ENCODE peak calls at places on chromosomes 2 and 18, in eight cellular contexts. R is mucosa of descending colon; X is tibial artery; G is spleen; P is CD8-positive, alpha-beta T cell; C is body of pancreas; A is cardiac muscle cell; L is IMR-90. W is an unnamed sample.

GRCh38 chr18:32167980-32168379 is 21.9 kb upstream of the MEP1B start:
- DNase-seq in R (no peak), X (no peak), G (no peak), P (no peak), C (no peak), A (no peak), L (no peak), W (no peak)

GRCh38 chr2:186422226-186422625 is 63.8 kb upstream of the ZC3H15 start:
- DNase-seq in R (no peak), X (peak; percentile 79), G (no peak), P (no peak), C (peak; percentile 14), A (peak; percentile 93), L (peak; percentile 96), W (peak; percentile 99)

GRCh38 chr2:72980535-72981217 is 63.4 kb downstream of the EMX1 start:
- DNase-seq in R (no peak), X (no peak), G (peak; percentile 47), P (no peak), C (no peak), A (peak; percentile 20), L (peak; percentile 58), W (no peak)

GRCh38 chr2:238493880-238494572 is 67.3 kb downstream of the ASB1 start:
- DNase-seq in R (no peak), X (no peak), G (peak; percentile 55), P (no peak), C (no peak), A (no peak), L (no peak), W (no peak)

GRCh38 chr2:212618636-212619035 is 80.0 kb upstream of the ERBB4 start:
- DNase-seq in R (no peak), X (no peak), G (no peak), P (no peak), C (no peak), A (no peak), L (peak; percentile 42), W (peak; percentile 34)

GRCh38 chr2:42243297-42243696 is 74.1 kb downstream of the EML4 start:
- DNase-seq in R (no peak), X (no peak), G (no peak), P (no peak), C (no peak), A (no peak), L (no peak), W (no peak)

GRCh38 chr2:51717318-51717717 is 685.4 kb upstream of the NRXN1 start:
- DNase-seq in R (no peak), X (no peak), G (no peak), P (no peak), C (no peak), A (peak; percentile 30), L (peak; percentile 97), W (peak; percentile 90)

GRCh38 chr18:8777846-8778245 is 72.5 kb downstream of the MTCL1 start:
- DNase-seq in R (no peak), X (no peak), G (no peak), P (no peak), C (no peak), A (no peak), L (no peak), W (no peak)

GRCh38 chr2:224875870-224876269 is 159.7 kb upstream of the CCDC195 start:
- DNase-seq in R (no peak), X (no peak), G (no peak), P (no peak), C (no peak), A (no peak), L (no peak), W (no peak)

GRCh38 chr2:116952254-116952653 is 862.2 kb upstream of the DDX18 start:
- DNase-seq in R (no peak), X (no peak), G (no peak), P (no peak), C (no peak), A (no peak), L (no peak), W (no peak)

GRCh38 chr2:180519276-180519675 is 461.1 kb upstream of the UBE2E3 start:
- DNase-seq in R (no peak), X (no peak), G (no peak), P (no peak), C (no peak), A (peak; percentile 34), L (peak; percentile 68), W (peak; percentile 84)

GRCh38 chr2:71299507-71299906 is 32.1 kb upstream of the ZNF638 start:
- DNase-seq in R (no peak), X (no peak), G (no peak), P (no peak), C (no peak), A (peak; percentile 62), L (peak; percentile 36), W (peak; percentile 51)

GRCh38 chr2:203951366-203951902 is 14.9 kb downstream of the ICOS start:
- DNase-seq in R (no peak), X (no peak), G (no peak), P (peak; percentile 16), C (no peak), A (no peak), L (no peak), W (no peak)

GRCh38 chr18:11997466-11997865 is 16.2 kb downstream of the IMPA2 start:
- DNase-seq in R (no peak), X (peak; percentile 37), G (peak; percentile 57), P (no peak), C (peak; percentile 23), A (no peak), L (no peak), W (no peak)

GRCh38 chr2:69495008-69495407 is 57.8 kb upstream of the NFU1 start:
- DNase-seq in R (no peak), X (no peak), G (no peak), P (no peak), C (no peak), A (peak; percentile 22), L (no peak), W (no peak)

GRCh38 chr2:69491864-69492263 is 54.6 kb upstream of the NFU1 start:
- DNase-seq in R (no peak), X (no peak), G (no peak), P (no peak), C (no peak), A (no peak), L (no peak), W (no peak)

GRCh38 chr2:69490486-69490885 is 53.3 kb upstream of the NFU1 start:
- DNase-seq in R (no peak), X (no peak), G (no peak), P (no peak), C (no peak), A (no peak), L (no peak), W (no peak)

GRCh38 chr2:69494126-69494525 is 56.9 kb upstream of the NFU1 start:
- DNase-seq in R (no peak), X (no peak), G (no peak), P (no peak), C (no peak), A (no peak), L (no peak), W (no peak)

DNA sequence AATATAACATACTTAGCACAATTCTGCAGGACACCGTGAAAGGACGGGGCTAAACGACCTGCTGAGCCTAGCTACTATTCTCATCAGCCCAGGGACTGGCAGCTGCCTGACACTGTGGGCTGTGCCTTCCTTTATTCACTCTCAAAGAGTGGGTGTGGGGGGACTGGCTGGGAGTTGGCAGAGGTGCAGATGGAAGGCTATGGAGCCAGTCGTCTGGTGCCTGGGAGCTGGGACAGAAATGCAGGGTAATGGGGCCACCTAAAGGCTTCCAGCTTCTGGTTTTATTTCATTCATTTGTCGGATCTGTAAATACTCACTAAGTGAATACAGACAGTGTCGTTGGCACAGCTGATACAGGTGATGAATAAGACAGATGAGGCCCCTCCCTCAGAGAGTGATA is 56.0 kb upstream of the NFU1 start:
- DNase-seq in R (no peak), X (no peak), G (no peak), P (no peak), C (peak; percentile 13), A (no peak), L (no peak), W (no peak)
- TF ChIP-seq CTCF in R (no peak), X (no peak), G (no peak), P (no peak), C (no peak), A (no peak), L (no peak), W (no peak)

GRCh38 chr2:165067958-165068612 is 112.8 kb upstream of the SLC38A11 start:
- DNase-seq in R (no peak), X (no peak), G (no peak), P (no peak), C (peak; percentile 49), A (peak; percentile 67), L (peak; percentile 23), W (peak; percentile 20)
- H3K4me3 ChIP-seq in R (no peak overlapping the region), X (no peak overlapping the region), G (no peak overlapping the region), P (no peak overlapping the region), C (no peak overlapping the region), A (no peak overlapping the region), L (no peak overlapping the region), W (no peak overlapping the region)

DNA sequence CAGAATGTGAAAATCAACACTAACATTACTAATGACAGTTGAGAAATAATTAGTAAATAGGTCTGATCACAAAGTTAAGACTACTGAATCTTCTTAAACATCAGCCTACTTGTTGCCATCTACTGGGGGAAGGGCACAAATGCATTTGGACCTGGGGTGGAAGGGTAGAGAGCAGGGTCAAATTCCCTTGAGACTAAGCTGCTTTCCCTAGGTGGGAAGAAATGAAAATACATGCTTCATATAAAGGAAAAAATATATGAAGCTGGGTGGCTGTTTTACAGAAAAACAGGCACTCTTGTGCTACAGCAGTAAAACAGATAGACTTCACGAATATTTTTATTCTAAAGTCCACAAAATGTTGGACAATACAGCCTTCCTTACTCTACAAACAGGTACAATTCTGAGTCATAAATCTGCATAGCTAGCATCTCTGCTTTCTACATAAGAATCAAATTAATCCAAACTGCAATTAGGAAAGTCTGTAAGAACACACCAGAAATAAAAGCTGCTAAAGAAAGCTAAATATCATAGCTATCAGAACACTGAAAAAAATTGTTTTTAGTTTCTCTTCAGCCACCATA is 10.9 kb downstream of the TRIP12 start:
- DNase-seq in R (no peak), X (no peak), G (no peak), P (no peak), C (peak; percentile 27), A (no peak), L (no peak), W (peak; percentile 43)
- TF ChIP-seq CTCF in R (no peak), X (peak; percentile 5), G (no peak), P (peak; percentile 44), C (no peak), A (peak; percentile 38), L (peak; percentile 9), W (peak; percentile 30)

GRCh38 chr2:58503909-58504308 is 262.8 kb upstream of the FANCL start:
- DNase-seq in R (no peak), X (no peak), G (no peak), P (no peak), C (no peak), A (no peak), L (no peak), W (no peak)

GRCh38 chr2:58502931-58503330 is 261.8 kb upstream of the FANCL start:
- DNase-seq in R (no peak), X (no peak), G (no peak), P (no peak), C (no peak), A (no peak), L (no peak), W (no peak)

GRCh38 chr2:58512878-58513277 is 271.8 kb upstream of the FANCL start:
- DNase-seq in R (no peak), X (no peak), G (no peak), P (no peak), C (no peak), A (no peak), L (no peak), W (no peak)

DNA sequence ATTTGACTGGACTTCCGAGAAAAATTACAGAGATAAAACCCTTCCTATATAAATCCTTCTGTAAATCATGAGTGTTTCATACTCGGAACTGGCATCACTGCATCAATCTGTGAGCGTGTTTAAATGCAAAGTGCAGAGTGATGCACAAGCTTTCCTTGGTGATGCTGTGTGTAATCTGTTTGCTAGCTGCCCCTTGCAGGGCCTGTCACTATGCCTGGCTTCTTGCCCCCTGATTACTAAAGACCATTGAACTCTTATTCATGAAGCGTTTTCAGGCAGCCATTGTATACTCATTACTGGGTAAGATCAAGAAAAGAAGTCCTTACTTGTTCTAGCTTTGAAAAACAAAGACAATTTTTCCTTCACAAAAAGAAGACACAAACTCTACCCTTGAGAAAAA is 266.9 kb upstream of the FANCL start:
- DNase-seq in R (no peak), X (no peak), G (no peak), P (no peak), C (no peak), A (no peak), L (no peak), W (no peak)
- H3K4me3 ChIP-seq in R (no peak overlapping the region), X (no peak overlapping the region), G (no peak overlapping the region), P (no peak overlapping the region), C (no peak overlapping the region), A (no peak overlapping the region), L (no peak overlapping the region), W (no peak overlapping the region)

W was measured in fibroblast of mammary gland.